ENCODE peak calls at places on chromosomes 16 and 17, in nine cellular contexts. E is activated CD4-positive, alpha-beta T cell treated with anti-CD3 and anti-CD28 coated beads, Interleukin-2, amount 50 U/mL, for 48 hours; F is NCI-H1105; B is NCI-H1092 treated with DMSO at 0.1 percent for 48 hours; O is GM04504; N is left ventricle myocardium inferior; R is germinal center; M is NCI-H460; J is stromal cell of bone marrow. W is an unnamed sample.

GRCh38 chr16:1184156-1184868 is 31.4 kb downstream of the CACNA1H start:
- DNase-seq in N (no peak), R (no peak), B (no peak), O (no peak), M (no peak), F (no peak), J (no peak), E (no peak), W (no peak)

GRCh38 chr16:56858375-56858774 is 6.6 kb upstream of the SLC12A3 start:
- DNase-seq in E (no peak), N (no peak), M (no peak), R (peak), F (no peak), B (no peak), J (no peak), O (no peak), W (peak)

GRCh38 chr16:11361751-11362742 is 16.8 kb downstream of the RMI2 start:
- DNase-seq in N (no peak), F (no peak), M (no peak), O (no peak), E (peak), R (peak), B (no peak), J (no peak), W (no peak)

GRCh38 chr17:74646231-74646630 is 22.7 kb upstream of the CD300E start:
- DNase-seq in E (no peak), R (no peak), M (peak), J (no peak), F (no peak), B (no peak), O (no peak), N (no peak), W (no peak)

GRCh38 chr17:73211745-73212144 is 18.9 kb downstream of the COG1 start:
- DNase-seq in B (no peak), R (no peak), E (peak), M (no peak), J (no peak), O (no peak), N (no peak), F (no peak), W (no peak)

GRCh38 chr17:75753514-75754377 is 11.2 kb downstream of the GALK1 start:
- DNase-seq in E (peak), J (peak), M (no peak), R (peak), F (peak), O (no peak), N (peak), B (peak), W (peak)

GRCh38 chr17:40956401-40957254 is 10.1 kb downstream of the KRT39 start:
- DNase-seq in F (no peak), E (no peak), M (no peak), O (peak), R (no peak), B (no peak), J (peak), N (no peak), W (no peak)

GRCh38 chr17:59859444-59860025 is 33.2 kb downstream of the TUBD1 start:
- DNase-seq in R (peak), J (peak), N (no peak), M (no peak), E (no peak), B (peak), O (peak), F (no peak), W (no peak)

GRCh38 chr16:768428-768827 is 7.9 kb downstream of the MSLN start:
- DNase-seq in N (no peak), R (no peak), B (no peak), E (no peak), F (no peak), O (no peak), M (no peak), J (no peak), W (no peak)

GRCh38 chr16:27199235-27199586 is 4.1 kb upstream of the KDM8 start:
- DNase-seq in O (no peak), E (no peak), N (no peak), M (no peak), F (no peak), R (peak), B (no peak), J (no peak), W (no peak)

GRCh38 chr17:78611636-78612035 is 34.4 kb upstream of the DNAH17 start:
- DNase-seq in R (no peak), J (no peak), O (no peak), F (no peak), N (no peak), M (no peak), B (no peak), E (no peak), W (no peak)

GRCh38 chr17:50938821-50939541 is 72.8 kb upstream of the TOB1 start:
- DNase-seq in J (no peak), O (no peak), R (no peak), F (no peak), B (no peak), E (no peak), N (no peak), M (no peak), W (peak)

W was measured in lower lobe of right lung.